ENCODE peak calls at places on chromosomes 3 and 15, in five cellular contexts. H is endodermal cell, Q is kidney glomerular epithelial cell, N is germinal center, G is 8988T. I is an unnamed sample.

GRCh38 chr3:194029846-194030245 is 106.1 kb upstream of the HES1 start:
- DNase-seq in H (no peak), Q (no peak), N (no peak), G (no peak), I (no peak)

GRCh38 chr15:87752250-87752951 is 504.1 kb downstream of the NTRK3 start:
- DNase-seq in H (no peak), Q (peak; percentile 95), N (no peak), G (no peak), I (no peak)

GRCh38 chr3:56303508-56303907 is 164.8 kb downstream of the ERC2 start:
- DNase-seq in H (peak; percentile 89), Q (peak; percentile 76), N (peak; percentile 61), G (no peak), I (no peak)

GRCh38 chr3:194587438-194587931 is 45.7 kb downstream of the TMEM44 start:
- DNase-seq in H (no peak), Q (no peak), N (no peak), G (no peak), I (no peak)

GRCh38 chr15:87477759-87478687 is 778.5 kb downstream of the NTRK3 start:
- DNase-seq in H (peak; percentile 57), Q (peak; percentile 96), N (no peak), G (no peak), I (peak; percentile 43)

GRCh38 chr3:166663194-166663593 is 716.9 kb downstream of the ZBBX start:
- DNase-seq in H (no peak), Q (no peak), N (no peak), G (no peak), I (no peak)

GRCh38 chr3:37024820-37025405 is 31.6 kb downstream of the MLH1 start:
- DNase-seq in H (no peak), Q (no peak), N (no peak), G (no peak), I (no peak)

GRCh38 chr3:9669720-9670432 is 20.6 kb downstream of the MTMR14 start:
- DNase-seq in H (no peak), Q (no peak), N (no peak), G (no peak), I (no peak)

GRCh38 chr3:15665510-15666150 is 64.1 kb downstream of the BTD start:
- DNase-seq in H (no peak), Q (no peak), N (no peak), G (no peak), I (no peak)

GRCh38 chr15:100937171-100937570 is 18.0 kb downstream of the LRRK1 start:
- DNase-seq in H (no peak), Q (no peak), N (no peak), G (no peak), I (no peak)

GRCh38 chr3:59426851-59427565 is 377.2 kb upstream of the CFAP20DC start:
- DNase-seq in H (no peak), Q (no peak), N (no peak), G (no peak), I (no peak)

GRCh38 chr3:55409802-55410201 is 77.3 kb downstream of the WNT5A start:
- DNase-seq in H (no peak), Q (peak; percentile 13), N (no peak), G (no peak), I (no peak)

GRCh38 chr3:177470200-177470941 is 273.1 kb upstream of the TBL1XR1 start:
- DNase-seq in H (no peak), Q (no peak), N (no peak), G (no peak), I (no peak)